ENCODE peak calls at places on chromosomes 5 and 9, in six cellular contexts. One of them, this sample, is unnamed.

GRCh38 chr9:123893831-123894460 is 36.0 kb downstream of the DENND1A start:
- DNase-seq in neural crest cell: no peak
- DNase-seq in psoas muscle: no peak
- DNase-seq in thoracic aorta: no peak
- DNase-seq in GM23338: peak
- DNase-seq in HFF-Myc: no peak
- DNase-seq in this sample: no peak

GRCh38 chr9:98251554-98251953 is 3.9 kb downstream of the TBC1D2 start:
- DNase-seq in GM23338: no peak
- DNase-seq in thoracic aorta: no peak
- DNase-seq in HFF-Myc: peak
- DNase-seq in neural crest cell: no peak
- DNase-seq in psoas muscle: no peak
- DNase-seq in this sample: no peak

GRCh38 chr5:1975898-1976765 is 93.4 kb upstream of the IRX4 start:
- DNase-seq in HFF-Myc: no peak
- DNase-seq in GM23338: no peak
- DNase-seq in thoracic aorta: no peak
- DNase-seq in neural crest cell: no peak
- DNase-seq in psoas muscle: no peak
- DNase-seq in this sample: no peak

GRCh38 chr5:103724272-103724671 is 161.7 kb upstream of the NUDT12 start:
- DNase-seq in thoracic aorta: no peak
- DNase-seq in GM23338: no peak
- DNase-seq in HFF-Myc: no peak
- DNase-seq in neural crest cell: no peak
- DNase-seq in psoas muscle: no peak
- DNase-seq in this sample: no peak

GRCh38 chr9:127369428-127369827 is 27.5 kb upstream of the SLC2A8 start:
- DNase-seq in GM23338: no peak
- DNase-seq in HFF-Myc: no peak
- DNase-seq in psoas muscle: no peak
- DNase-seq in neural crest cell: no peak
- DNase-seq in thoracic aorta: no peak
- DNase-seq in this sample: no peak

GRCh38 chr5:139389701-139390638 is at the start of gene MZB1:
- DNase-seq in GM23338: no peak
- DNase-seq in HFF-Myc: no peak
- DNase-seq in thoracic aorta: no peak
- DNase-seq in neural crest cell: no peak
- DNase-seq in psoas muscle: no peak
- DNase-seq in this sample: peak

GRCh38 chr5:150945501-150945900 is 40.7 kb upstream of the ZNF300 start:
- DNase-seq in psoas muscle: no peak
- DNase-seq in neural crest cell: no peak
- DNase-seq in thoracic aorta: no peak
- DNase-seq in GM23338: no peak
- DNase-seq in HFF-Myc: no peak
- DNase-seq in this sample: no peak

GRCh38 chr5:80641353-80641752 is 13.1 kb upstream of the MSH3 start:
- DNase-seq in psoas muscle: no peak
- DNase-seq in neural crest cell: no peak
- DNase-seq in thoracic aorta: no peak
- DNase-seq in GM23338: no peak
- DNase-seq in HFF-Myc: no peak
- DNase-seq in this sample: no peak

GRCh38 chr5:113807384-113808053 is 294.0 kb downstream of the YTHDC2 start:
- DNase-seq in HFF-Myc: peak
- DNase-seq in GM23338: no peak
- DNase-seq in psoas muscle: no peak
- DNase-seq in neural crest cell: no peak
- DNase-seq in thoracic aorta: no peak
- DNase-seq in this sample: no peak

GRCh38 chr5:168125445-168126199 is 165.8 kb upstream of the WWC1 start:
- DNase-seq in GM23338: no peak
- DNase-seq in HFF-Myc: no peak
- DNase-seq in psoas muscle: no peak
- DNase-seq in neural crest cell: no peak
- DNase-seq in thoracic aorta: no peak
- DNase-seq in this sample: no peak

GRCh38 chr5:179623906-179624741 is 653 bp upstream of the HNRNPH1 start:
- DNase-seq in psoas muscle: no peak
- DNase-seq in GM23338: peak
- DNase-seq in thoracic aorta: no peak
- DNase-seq in neural crest cell: no peak
- DNase-seq in HFF-Myc: peak
- DNase-seq in this sample: peak

GRCh38 chr5:139900546-139901250 is 105.1 kb downstream of the PSD2 start:
- DNase-seq in neural crest cell: no peak
- DNase-seq in thoracic aorta: no peak
- DNase-seq in HFF-Myc: no peak
- DNase-seq in psoas muscle: no peak
- DNase-seq in GM23338: no peak
- DNase-seq in this sample: no peak

GRCh38 chr5:68047035-68047434 is 168.5 kb upstream of the PIK3R1 start:
- DNase-seq in psoas muscle: no peak
- DNase-seq in neural crest cell: no peak
- DNase-seq in thoracic aorta: no peak
- DNase-seq in HFF-Myc: no peak
- DNase-seq in GM23338: no peak
- DNase-seq in this sample: no peak

GRCh38 chr9:21812415-21812814 is 10.0 kb downstream of the MTAP start:
- DNase-seq in thoracic aorta: no peak
- DNase-seq in HFF-Myc: no peak
- DNase-seq in psoas muscle: no peak
- DNase-seq in GM23338: no peak
- DNase-seq in neural crest cell: no peak
- DNase-seq in this sample: no peak

GRCh38 chr9:94056442-94056974 is 27.8 kb upstream of the PTPDC1 start:
- DNase-seq in HFF-Myc: peak
- DNase-seq in GM23338: no peak
- DNase-seq in psoas muscle: no peak
- DNase-seq in thoracic aorta: no peak
- DNase-seq in neural crest cell: no peak
- DNase-seq in this sample: no peak

GRCh38 chr9:4879098-4879497 is 86.4 kb downstream of the RCL1 start:
- DNase-seq in psoas muscle: no peak
- DNase-seq in GM23338: no peak
- DNase-seq in neural crest cell: no peak
- DNase-seq in thoracic aorta: no peak
- DNase-seq in HFF-Myc: no peak
- DNase-seq in this sample: no peak

GRCh38 chr5:149257875-149258705 is 13.6 kb upstream of the AFAP1L1 start:
- DNase-seq in HFF-Myc: no peak
- DNase-seq in neural crest cell: no peak
- DNase-seq in thoracic aorta: no peak
- DNase-seq in psoas muscle: no peak
- DNase-seq in GM23338: no peak
- DNase-seq in this sample: no peak

GRCh38 chr9:489198-490197 is 274.8 kb downstream of the DOCK8 start:
- DNase-seq in psoas muscle: no peak
- DNase-seq in HFF-Myc: no peak
- DNase-seq in neural crest cell: no peak
- DNase-seq in thoracic aorta: no peak
- DNase-seq in GM23338: no peak
- DNase-seq in this sample: no peak

GRCh38 chr5:141771031-141771430 is 89.0 kb upstream of the ARAP3 start:
- DNase-seq in GM23338: peak
- DNase-seq in HFF-Myc: no peak
- DNase-seq in thoracic aorta: no peak
- DNase-seq in neural crest cell: no peak
- DNase-seq in psoas muscle: no peak
- DNase-seq in this sample: no peak

GRCh38 chr5:80251636-80252035 is 4.2 kb downstream of the SERINC5 start:
- DNase-seq in GM23338: no peak
- DNase-seq in neural crest cell: no peak
- DNase-seq in psoas muscle: peak
- DNase-seq in thoracic aorta: no peak
- DNase-seq in HFF-Myc: no peak
- DNase-seq in this sample: no peak

GRCh38 chr5:168219515-168220410 is 71.7 kb upstream of the WWC1 start:
- DNase-seq in neural crest cell: peak
- DNase-seq in psoas muscle: no peak
- DNase-seq in HFF-Myc: peak
- DNase-seq in GM23338: peak
- DNase-seq in thoracic aorta: no peak
- DNase-seq in this sample: peak

GRCh38 chr5:33153891-33154290 is 286.9 kb upstream of the TARS1 start:
- DNase-seq in GM23338: no peak
- DNase-seq in neural crest cell: no peak
- DNase-seq in HFF-Myc: no peak
- DNase-seq in psoas muscle: no peak
- DNase-seq in thoracic aorta: no peak
- DNase-seq in this sample: no peak

GRCh38 chr9:16213781-16214515 is 656.5 kb downstream of the BNC2 start:
- DNase-seq in psoas muscle: peak
- DNase-seq in GM23338: no peak
- DNase-seq in neural crest cell: no peak
- DNase-seq in HFF-Myc: no peak
- DNase-seq in thoracic aorta: peak
- DNase-seq in this sample: no peak

GRCh38 chr5:74336286-74336685 is 304.2 kb downstream of the ENC1 start:
- DNase-seq in GM23338: peak
- DNase-seq in HFF-Myc: no peak
- DNase-seq in neural crest cell: peak
- DNase-seq in psoas muscle: no peak
- DNase-seq in thoracic aorta: no peak
- DNase-seq in this sample: no peak

GRCh38 chr9:129333961-129334743 is 156.1 kb upstream of the IER5L start:
- DNase-seq in HFF-Myc: peak
- DNase-seq in thoracic aorta: peak
- DNase-seq in psoas muscle: peak
- DNase-seq in neural crest cell: peak
- DNase-seq in GM23338: peak
- DNase-seq in this sample: no peak

GRCh38 chr9:92668746-92669526 is 995 bp downstream of the IPPK start:
- DNase-seq in neural crest cell: no peak
- DNase-seq in GM23338: peak
- DNase-seq in thoracic aorta: no peak
- DNase-seq in psoas muscle: peak
- DNase-seq in HFF-Myc: no peak
- DNase-seq in this sample: peak

GRCh38 chr5:68230285-68230684 is 14.7 kb downstream of the PIK3R1 start:
- DNase-seq in psoas muscle: no peak
- DNase-seq in thoracic aorta: no peak
- DNase-seq in neural crest cell: no peak
- DNase-seq in HFF-Myc: no peak
- DNase-seq in GM23338: no peak
- DNase-seq in this sample: no peak

GRCh38 chr5:143200781-143201398 is 202.6 kb downstream of the NR3C1 start:
- DNase-seq in neural crest cell: no peak
- DNase-seq in psoas muscle: peak
- DNase-seq in HFF-Myc: peak
- DNase-seq in GM23338: no peak
- DNase-seq in thoracic aorta: no peak
- DNase-seq in this sample: no peak

GRCh38 chr5:13976867-13977479 is 32.5 kb upstream of the DNAH5 start:
- DNase-seq in GM23338: peak
- DNase-seq in HFF-Myc: peak
- DNase-seq in thoracic aorta: no peak
- DNase-seq in neural crest cell: peak
- DNase-seq in psoas muscle: no peak
- DNase-seq in this sample: no peak
- TF ChIP-seq CTCF in GM23338: peak
- TF ChIP-seq CTCF in HFF-Myc: peak
- TF ChIP-seq CTCF in thoracic aorta: no peak
- TF ChIP-seq CTCF in neural crest cell: peak
- TF ChIP-seq CTCF in psoas muscle: peak
- TF ChIP-seq CTCF in this sample: no peak

GRCh38 chr5:65035212-65036206 is 266.8 kb downstream of the CWC27 start:
- DNase-seq in GM23338: peak
- DNase-seq in psoas muscle: peak
- DNase-seq in HFF-Myc: peak
- DNase-seq in neural crest cell: peak
- DNase-seq in thoracic aorta: peak
- DNase-seq in this sample: peak
- TF ChIP-seq CTCF in GM23338: no peak
- TF ChIP-seq CTCF in psoas muscle: no peak
- TF ChIP-seq CTCF in HFF-Myc: no peak
- TF ChIP-seq CTCF in neural crest cell: no peak
- TF ChIP-seq CTCF in thoracic aorta: no peak
- TF ChIP-seq CTCF in this sample: no peak

GRCh38 chr9:34185778-34186551 is 7.1 kb downstream of the UBAP1 start:
- DNase-seq in neural crest cell: no peak
- DNase-seq in psoas muscle: no peak
- DNase-seq in HFF-Myc: peak
- DNase-seq in thoracic aorta: no peak
- DNase-seq in GM23338: no peak
- DNase-seq in this sample: peak

GRCh38 chr9:34187891-34188240 is 9.0 kb downstream of the UBAP1 start:
- DNase-seq in thoracic aorta: no peak
- DNase-seq in GM23338: no peak
- DNase-seq in neural crest cell: no peak
- DNase-seq in HFF-Myc: no peak
- DNase-seq in psoas muscle: no peak
- DNase-seq in this sample: no peak

GRCh38 chr9:34195143-34195542 is 16.3 kb downstream of the UBAP1 start:
- DNase-seq in thoracic aorta: no peak
- DNase-seq in HFF-Myc: no peak
- DNase-seq in psoas muscle: no peak
- DNase-seq in neural crest cell: no peak
- DNase-seq in GM23338: no peak
- DNase-seq in this sample: no peak

DNA sequence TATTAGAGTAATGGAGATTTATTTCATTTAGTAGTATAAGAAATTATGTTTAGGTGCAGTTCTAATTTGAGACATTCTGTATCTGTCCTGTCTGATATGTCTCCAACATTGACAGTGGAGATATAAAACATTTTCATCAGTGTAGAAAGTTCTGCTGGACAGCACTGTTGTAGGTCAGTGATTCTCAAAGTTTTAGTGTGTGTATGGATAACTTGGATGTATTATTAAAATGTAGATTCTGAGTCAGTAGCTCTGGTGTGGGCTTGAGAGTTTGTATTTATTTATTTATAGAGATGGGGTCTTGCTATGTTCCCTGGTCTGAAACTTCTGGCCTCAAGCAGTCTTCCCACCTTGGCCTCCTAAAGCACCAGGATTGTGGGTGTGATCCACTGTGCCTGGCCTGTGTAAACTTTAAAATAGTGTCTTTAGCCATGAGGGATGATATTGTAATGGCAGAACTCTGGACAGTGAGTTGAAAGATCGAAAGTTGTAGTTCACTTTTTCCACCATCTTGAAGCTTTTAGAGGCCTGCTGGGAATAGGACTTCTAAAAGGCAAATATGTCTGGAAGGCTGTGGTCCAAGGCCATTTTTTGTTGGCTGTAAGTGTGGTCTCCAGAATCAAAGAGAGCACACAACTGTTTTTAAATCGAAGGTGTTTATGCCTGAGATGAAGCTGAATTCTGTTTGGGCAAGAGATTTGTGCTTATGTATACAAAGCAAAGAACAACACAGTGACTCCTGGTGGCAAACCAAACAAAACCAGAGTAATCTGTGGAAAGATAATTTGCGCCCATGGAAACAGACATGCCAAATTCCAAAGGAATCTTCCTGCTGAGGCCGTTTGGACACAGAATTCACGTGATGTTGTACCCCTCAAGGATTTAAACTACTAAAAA is 12.4 kb downstream of the UBAP1 start:
- DNase-seq in GM23338: peak
- DNase-seq in thoracic aorta: no peak
- DNase-seq in HFF-Myc: no peak
- DNase-seq in neural crest cell: no peak
- DNase-seq in psoas muscle: no peak
- DNase-seq in this sample: no peak
- TF ChIP-seq CTCF in GM23338: peak
- TF ChIP-seq CTCF in thoracic aorta: no peak
- TF ChIP-seq CTCF in HFF-Myc: peak
- TF ChIP-seq CTCF in neural crest cell: peak
- TF ChIP-seq CTCF in psoas muscle: peak
- TF ChIP-seq CTCF in this sample: no peak

GRCh38 chr9:76378367-76379073 is 15.7 kb downstream of the RFK start:
- DNase-seq in HFF-Myc: no peak
- DNase-seq in neural crest cell: no peak
- DNase-seq in psoas muscle: no peak
- DNase-seq in thoracic aorta: no peak
- DNase-seq in GM23338: no peak
- DNase-seq in this sample: no peak
- TF ChIP-seq CTCF in HFF-Myc: no peak
- TF ChIP-seq CTCF in neural crest cell: no peak
- TF ChIP-seq CTCF in psoas muscle: no peak
- TF ChIP-seq CTCF in thoracic aorta: no peak
- TF ChIP-seq CTCF in GM23338: no peak
- TF ChIP-seq CTCF in this sample: no peak